ENCODE peak calls at places on chromosome 19, in ten cellular contexts. L, D, Z, K, R, X, O, M, E and A are unnamed samples.

GRCh38 chr19:18878858-18879578 is 16.9 kb downstream of the CERS1 start:
- DNase-seq in L (no peak), D (no peak), Z (no peak), K (no peak), R (no peak), X (no peak), O (no peak), M (no peak), E (no peak), A (no peak)

GRCh38 chr19:42129399-42130253 is 2.6 kb downstream of the POU2F2 start:
- DNase-seq in L (peak), D (no peak), Z (no peak), K (no peak), R (no peak), X (no peak), O (peak), M (no peak), E (no peak), A (no peak)

GRCh38 chr19:46493236-46494114 is 2.2 kb downstream of the PNMA8B start:
- DNase-seq in L (peak), D (no peak), Z (no peak), K (no peak), R (no peak), X (no peak), O (peak), M (peak), E (no peak), A (peak)

GRCh38 chr19:8505680-8506401 is 3.4 kb upstream of the PRAM1 start:
- DNase-seq in L (peak), D (peak), Z (no peak), K (peak), R (peak), X (peak), O (peak), M (peak), E (peak), A (peak)

GRCh38 chr19:44644391-44645016 is 794 bp downstream of the PVR start:
- DNase-seq in L (no peak), D (no peak), Z (no peak), K (no peak), R (no peak), X (no peak), O (no peak), M (peak), E (no peak), A (no peak)

GRCh38 chr19:46383171-46383815 is 30.1 kb downstream of the CCDC8 start:
- DNase-seq in L (no peak), D (no peak), Z (no peak), K (no peak), R (no peak), X (no peak), O (no peak), M (no peak), E (no peak), A (no peak)

GRCh38 chr19:46963093-46963734 is 56.4 kb upstream of the NPAS1 start:
- DNase-seq in L (no peak), D (no peak), Z (peak), K (no peak), R (no peak), X (peak), O (no peak), M (no peak), E (no peak), A (no peak)

GRCh38 chr19:51366999-51367564 is 894 bp upstream of the ETFB start:
- DNase-seq in L (peak), D (no peak), Z (no peak), K (no peak), R (peak), X (no peak), O (peak), M (peak), E (no peak), A (no peak)

GRCh38 chr19:2616741-2617392 is 85.6 kb downstream of the GNG7 start:
- DNase-seq in L (peak), D (no peak), Z (no peak), K (no peak), R (no peak), X (no peak), O (peak), M (peak), E (no peak), A (peak)

GRCh38 chr19:29672933-29673336 is 7.7 kb downstream of the PLEKHF1 start:
- DNase-seq in L (peak), D (peak), Z (no peak), K (peak), R (no peak), X (no peak), O (peak), M (peak), E (no peak), A (no peak)

GRCh38 chr19:30283556-30283955 is 88.6 kb upstream of the ZNF536 start:
- DNase-seq in L (no peak), D (no peak), Z (no peak), K (no peak), R (no peak), X (no peak), O (no peak), M (no peak), E (no peak), A (no peak)

GRCh38 chr19:46353730-46354528 is 7.0 kb downstream of the PPP5C start:
- DNase-seq in L (no peak), D (no peak), Z (no peak), K (no peak), R (no peak), X (no peak), O (no peak), M (no peak), E (no peak), A (no peak)

GRCh38 chr19:17365361-17365760 is 11.8 kb downstream of the PLVAP start:
- DNase-seq in L (no peak), D (no peak), Z (no peak), K (no peak), R (no peak), X (no peak), O (no peak), M (no peak), E (no peak), A (no peak)